ENCODE peak calls at places on chromosomes 1 and 21, in eight cellular contexts. H is HT1080; R is GM19239; X is AG09319; C is endothelial cell; T is PC-3; D is HFF-Myc; Q is effector CD4-positive, alpha-beta T cell. L is an unnamed sample.

GRCh38 chr1:227351443-227351842 is 33.2 kb upstream of the CDC42BPA start:
- DNase-seq in R (no peak), X (no peak), C (no peak), H (peak), Q (no peak), D (no peak), T (peak), L (no peak)

GRCh38 chr21:31185663-31186062 is 147.4 kb upstream of the KRTAP19-8 start:
- DNase-seq in C (no peak), H (no peak), X (no peak), D (no peak), T (no peak), Q (no peak), R (no peak), L (no peak)

GRCh38 chr1:17588048-17588781 is 48.7 kb downstream of the ARHGEF10L start:
- DNase-seq in D (peak), T (no peak), X (no peak), C (no peak), R (no peak), H (peak), Q (no peak), L (no peak)

GRCh38 chr1:64519921-64520320 is 50.0 kb downstream of the CACHD1 start:
- DNase-seq in D (no peak), H (no peak), R (no peak), C (no peak), Q (no peak), X (no peak), T (no peak), L (no peak)

GRCh38 chr1:32496127-32496526 is 31.3 kb downstream of the ZBTB8B start:
- DNase-seq in D (no peak), C (no peak), R (no peak), H (peak), T (no peak), Q (no peak), X (no peak), L (no peak)

GRCh38 chr1:3672231-3672970 is 20.1 kb downstream of the TP73 start:
- DNase-seq in D (no peak), X (no peak), H (no peak), R (no peak), C (no peak), Q (no peak), T (no peak), L (no peak)

GRCh38 chr1:40692429-40692905 is 963 bp downstream of the NFYC start:
- DNase-seq in C (no peak), X (no peak), T (no peak), R (no peak), H (no peak), Q (no peak), D (no peak), L (peak)

GRCh38 chr1:28509705-28510349 is 4.0 kb downstream of the RCC1 start:
- DNase-seq in H (no peak), Q (peak), D (no peak), X (no peak), T (no peak), R (no peak), C (no peak), L (peak)

GRCh38 chr1:55384589-55385136 is 169.5 kb upstream of the USP24 start:
- DNase-seq in T (no peak), H (no peak), Q (no peak), D (no peak), R (no peak), X (no peak), C (no peak), L (no peak)

GRCh38 chr1:222233441-222234180 is 314.3 kb downstream of the HHIPL2 start:
- DNase-seq in H (no peak), D (no peak), R (no peak), T (peak), C (no peak), Q (no peak), X (no peak), L (no peak)

GRCh38 chr1:221527886-221528634 is 213.8 kb downstream of the DUSP10 start:
- DNase-seq in D (no peak), T (no peak), R (no peak), C (no peak), H (no peak), Q (no peak), X (peak), L (no peak)

GRCh38 chr21:38742580-38743260 is 63.0 kb upstream of the ETS2 start:
- DNase-seq in C (no peak), X (no peak), T (no peak), R (no peak), H (no peak), Q (no peak), D (no peak), L (no peak)

L was measured in HAP-1.